ENCODE peak calls at places on chromosomes 11 and 22, in nine cellular contexts. C is heart right ventricle; K is stomach; A is right lobe of liver; J is GM23248; R is tibial nerve; F is CD8-positive, alpha-beta memory T cell; I is ovary; T is astrocyte. Y is an unnamed sample. For H3K36me3 and H3K4me1, the result is how much of the 10 kb centered on the place peaks cover.

GRCh38 chr11:94747136-94748110 is 20.7 kb upstream of the AMOTL1 start:
- DNase-seq in K (no peak), A (no peak), T (no peak), I (no peak), J (peak), F (no peak), C (no peak), R (no peak), Y (no peak)

GRCh38 chr11:28461338-28461737 is 353.1 kb downstream of the METTL15 start:
- DNase-seq in K (no peak), J (peak), I (no peak), T (peak), R (no peak), C (no peak), A (no peak), F (no peak), Y (no peak)

GRCh38 chr11:8744423-8744822 is 61.8 kb downstream of the RPL27A start:
- DNase-seq in I (no peak), F (no peak), C (no peak), K (no peak), J (peak), T (peak), A (no peak), R (no peak), Y (no peak)

GRCh38 chr11:73229321-73230275 is 11.5 kb downstream of the P2RY2 start:
- DNase-seq in A (no peak), R (no peak), I (no peak), F (no peak), K (no peak), J (no peak), C (peak), T (no peak), Y (no peak)

GRCh38 chr11:116981216-116981887 is 116.9 kb downstream of the SIK3 start:
- DNase-seq in K (no peak), F (no peak), J (peak), C (no peak), T (no peak), A (no peak), I (no peak), R (no peak), Y (no peak)

GRCh38 chr11:70471254-70471653 is 72.9 kb downstream of the CTTN start:
- DNase-seq in R (no peak), J (peak), T (no peak), I (peak), C (no peak), F (no peak), A (no peak), K (no peak), Y (no peak)

GRCh38 chr11:93100211-93100610 is 97.6 kb downstream of the SLC36A4 start:
- DNase-seq in K (no peak), J (peak), T (peak), R (no peak), C (no peak), A (no peak), F (no peak), I (no peak), Y (no peak)

GRCh38 chr22:44204937-44205712 is 24.4 kb downstream of the PARVG start:
- DNase-seq in J (no peak), C (no peak), A (no peak), R (no peak), K (no peak), F (no peak), I (no peak), T (no peak), Y (no peak)

GRCh38 chr11:86636275-86636674 is 36.1 kb downstream of the ME3 start:
- DNase-seq in R (no peak), J (peak), A (no peak), I (no peak), C (no peak), K (no peak), F (no peak), T (no peak), Y (no peak)

GRCh38 chr11:40269865-40270264 is 1189.6 kb downstream of the LRRC4C start:
- DNase-seq in J (no peak), R (no peak), T (no peak), A (no peak), C (no peak), F (no peak), I (no peak), K (no peak), Y (no peak)

GRCh38 chr11:32919338-32919737 is 26.7 kb downstream of the QSER1 start:
- DNase-seq in J (no peak), T (no peak), R (no peak), K (no peak), I (no peak), F (no peak), C (no peak), A (no peak), Y (no peak)

GRCh38 chr11:125494601-125494986 is 1.5 kb downstream of the FEZ1 start:
- DNase-seq in F (no peak), J (no peak), C (no peak), A (no peak), T (no peak), K (no peak), I (no peak), R (no peak), Y (no peak)

GRCh38 chr11:115657586-115657985 is 153.4 kb upstream of the CADM1 start:
- DNase-seq in A (no peak), R (no peak), T (peak), F (no peak), C (no peak), I (no peak), K (no peak), J (no peak), Y (no peak)

GRCh38 chr11:65471410-65471762 is 27.5 kb upstream of the MALAT1 start:
- DNase-seq in R (no peak), I (peak), A (no peak), J (peak), K (peak), F (no peak), C (peak), T (peak), Y (no peak)

GRCh38 chr22:23068832-23069385 is 1.4 kb upstream of the GNAZ start:
- DNase-seq in T (no peak), A (peak), F (no peak), K (no peak), J (no peak), C (no peak), I (peak), R (peak), Y (no peak)

GRCh38 chr11:6319879-6320410 is 356 bp downstream of the CAVIN3 start:
- DNase-seq in C (peak), J (peak), T (peak), A (peak), F (no peak), I (peak), K (peak), R (peak), Y (no peak)

GRCh38 chr11:16226245-16226644 is 130.1 kb downstream of the SOX6 start:
- DNase-seq in T (peak), J (no peak), A (peak), F (no peak), I (no peak), R (no peak), C (peak), K (peak), Y (no peak)

GRCh38 chr11:134466035-134466908 is 54.2 kb upstream of the B3GAT1 start:
- DNase-seq in K (peak), F (no peak), I (no peak), A (no peak), T (no peak), C (no peak), R (no peak), J (no peak), Y (no peak)

GRCh38 chr11:69013009-69013951 is at the start of gene MRGPRF:
- DNase-seq in J (peak), T (peak), K (peak), R (peak), F (no peak), A (peak), C (peak), I (peak), Y (no peak)

GRCh38 chr11:66263785-66264184 is 4.7 kb upstream of the RAB1B start:
- DNase-seq in A (no peak), I (no peak), R (no peak), C (no peak), J (no peak), K (no peak), F (no peak), T (no peak), Y (no peak)

GRCh38 chr11:130197386-130198035 is 37.9 kb downstream of the ST14 start:
- DNase-seq in T (peak), C (no peak), K (no peak), R (no peak), I (no peak), A (no peak), J (peak), F (no peak), Y (no peak)

GRCh38 chr11:73040046-73040445 is 102.1 kb downstream of the FCHSD2 start:
- DNase-seq in I (no peak), R (no peak), K (no peak), A (no peak), J (no peak), T (no peak), F (no peak), C (no peak), Y (no peak)

GRCh38 chr11:59611570-59612565 is 3.7 kb downstream of the OSBP start:
- DNase-seq in K (peak), A (peak), C (no peak), I (no peak), R (no peak), J (peak), T (peak), F (no peak), Y (no peak)

GRCh38 chr11:16785520-16786128 is 47.2 kb downstream of the C11orf58 start:
- DNase-seq in I (peak), R (peak), F (peak), T (peak), J (peak), A (peak), C (peak), K (peak), Y (no peak)

GRCh38 chr11:6328321-6328720 is 8.0 kb upstream of the CAVIN3 start:
- DNase-seq in F (no peak), K (no peak), J (peak), R (no peak), C (no peak), T (peak), I (no peak), A (no peak), Y (no peak)

GRCh38 chr11:86230196-86230813 is 14.2 kb upstream of the EED start:
- DNase-seq in F (no peak), J (peak), K (no peak), T (no peak), R (no peak), A (no peak), C (no peak), I (no peak), Y (no peak)

GRCh38 chr11:113188433-113188834 is 125.9 kb upstream of the TTC12 start:
- DNase-seq in I (no peak), T (no peak), F (no peak), A (no peak), K (no peak), J (no peak), C (no peak), R (no peak), Y (no peak)
- H3K27ac ChIP-seq in I (no peak), T (no peak), F (no peak), A (no peak), K (no peak), J (no peak), C (no peak), R (no peak), Y (no peak)

GRCh38 chr22:30969532-30970355 is 679 bp downstream of the TUG1 start:
- DNase-seq in I (no peak), F (no peak), A (peak), J (peak), C (peak), R (no peak), K (peak), T (peak), Y (peak)
- H3K36me3 ChIP-seq in I (under half), F (under half), A (under half), J (under half), C (half or more), R (under half), K (under half), T (under half), Y (under half)

DNA sequence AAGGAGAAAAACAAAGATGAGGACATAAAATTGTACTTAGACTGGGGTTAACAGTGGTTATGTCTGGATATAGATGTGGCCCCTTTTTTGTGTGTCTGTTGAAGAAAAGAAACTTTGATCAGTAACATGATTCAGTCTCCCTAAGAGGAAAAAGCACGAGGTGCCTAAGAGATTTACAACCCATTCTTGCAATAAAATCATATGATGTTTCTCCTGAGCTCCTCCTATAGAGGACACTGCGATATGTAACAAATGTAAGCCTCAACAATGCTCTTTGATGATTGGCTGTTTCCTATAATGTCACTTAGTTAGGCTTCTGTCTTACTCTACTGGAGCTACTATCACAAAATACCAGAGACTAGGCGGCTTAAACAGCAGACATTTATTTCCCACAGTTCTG is 77.9 kb downstream of the FBXO7 start:
- DNase-seq in F (no peak), A (no peak), J (no peak), I (no peak), C (no peak), K (no peak), R (no peak), T (no peak), Y (no peak)
- H3K4me1 ChIP-seq in F (under half), A (under half), J (under half), I (under half), C (under half), K (under half), R (under half), T (under half), Y (under half)

GRCh38 chr22:35970601-35971417 is 57.8 kb downstream of the RBFOX2 start:
- DNase-seq in C (no peak), A (no peak), T (no peak), R (no peak), F (no peak), I (no peak), J (no peak), K (no peak), Y (no peak)
- H3K27ac ChIP-seq in C (peak), A (no peak), T (peak), R (peak), F (no peak), I (peak), J (peak), K (peak), Y (no peak)

DNA sequence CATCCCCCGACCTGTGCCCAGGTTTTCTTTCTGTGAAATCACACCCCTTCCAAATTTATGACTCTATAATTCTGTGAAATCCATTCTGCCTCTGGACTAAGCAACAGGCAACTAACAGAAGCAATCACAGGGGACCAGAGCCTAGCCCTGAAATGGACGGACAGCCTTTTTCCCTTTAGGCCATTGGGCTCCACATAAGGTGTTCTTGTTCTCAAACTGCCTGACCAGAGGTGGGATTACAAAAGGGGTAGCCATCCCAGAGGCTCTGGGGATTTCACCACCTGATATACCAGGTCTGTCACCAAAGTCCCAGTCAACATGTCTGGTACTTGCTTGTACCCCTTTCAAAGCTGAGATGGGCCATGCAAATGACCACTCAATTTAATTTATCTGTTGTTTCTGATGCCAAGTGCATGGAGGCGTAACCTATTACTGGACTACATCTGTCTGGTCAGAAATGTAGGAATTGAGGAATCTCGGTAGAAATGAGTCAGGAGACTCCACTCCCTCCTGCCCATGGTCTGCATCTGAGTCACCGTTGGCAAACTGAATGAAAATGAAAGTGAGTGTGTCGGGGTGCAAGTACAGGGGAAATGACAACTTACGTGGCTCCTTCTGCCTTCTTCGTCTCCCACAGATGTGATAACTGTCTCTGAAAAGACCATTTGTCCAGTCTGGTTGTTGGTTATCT is 10.2 kb downstream of the DKK3 start:
- DNase-seq in T (peak), K (no peak), I (no peak), J (peak), A (no peak), F (no peak), C (no peak), R (no peak), Y (no peak)
- H3K36me3 ChIP-seq in T (under half), K (under half), I (under half), J (under half), A (under half), F (under half), C (half or more), R (under half), Y (under half)

GRCh38 chr11:83004855-83005556 is 66.7 kb downstream of the RAB30 start:
- DNase-seq in C (no peak), T (peak), A (no peak), R (no peak), K (no peak), F (no peak), J (no peak), I (no peak), Y (no peak)
- H3K4me1 ChIP-seq in C (under half), T (under half), A (under half), R (under half), K (under half), F (under half), J (under half), I (under half), Y (under half)

GRCh38 chr11:12125609-12126149 is 15.3 kb downstream of the MICAL2 start:
- DNase-seq in K (no peak), R (no peak), I (no peak), C (no peak), A (no peak), T (no peak), F (no peak), J (peak), Y (no peak)
- H3K27ac ChIP-seq in K (no peak), R (no peak), I (no peak), C (no peak), A (no peak), T (peak), F (peak), J (peak), Y (no peak)

GRCh38 chr22:38750638-38751037 is 5.2 kb downstream of the SUN2 start:
- DNase-seq in F (no peak), I (no peak), J (no peak), T (no peak), K (no peak), C (no peak), R (no peak), A (no peak), Y (no peak)

GRCh38 chr22:38751066-38751421 is 4.8 kb downstream of the SUN2 start:
- DNase-seq in F (no peak), T (no peak), A (no peak), R (no peak), C (no peak), J (no peak), I (no peak), K (no peak), Y (no peak)

GRCh38 chr22:38748487-38749136 is 7.2 kb downstream of the SUN2 start:
- DNase-seq in J (no peak), I (no peak), F (no peak), T (no peak), C (no peak), K (no peak), R (no peak), A (no peak), Y (no peak)

GRCh38 chr22:38751422-38752346 is 4.1 kb downstream of the SUN2 start:
- DNase-seq in J (no peak), K (peak), T (no peak), F (peak), R (no peak), C (no peak), A (no peak), I (no peak), Y (peak)

GRCh38 chr22:38750104-38750503 is 5.7 kb downstream of the SUN2 start:
- DNase-seq in I (no peak), R (no peak), A (no peak), C (no peak), F (no peak), J (no peak), K (no peak), T (no peak), Y (no peak)
- H3K36me3 ChIP-seq in I (under half), R (half or more), A (half or more), C (half or more), F (half or more), J (under half), K (half or more), T (under half), Y (half or more)

GRCh38 chr22:32337015-32337414 is 20.7 kb upstream of the RFPL3 start:
- DNase-seq in K (peak), R (no peak), J (no peak), I (no peak), A (no peak), C (no peak), T (no peak), F (no peak), Y (no peak)

GRCh38 chr22:32340437-32340836 is 17.2 kb upstream of the RFPL3 start:
- DNase-seq in F (no peak), C (no peak), K (peak), J (no peak), A (no peak), R (no peak), I (no peak), T (no peak), Y (no peak)

GRCh38 chr22:32339190-32340012 is 18.3 kb upstream of the RFPL3 start:
- DNase-seq in A (no peak), J (no peak), C (no peak), T (no peak), K (peak), I (no peak), F (no peak), R (no peak), Y (no peak)

GRCh38 chr22:32341122-32341740 is 16.4 kb upstream of the RFPL3 start:
- DNase-seq in A (no peak), T (peak), I (no peak), C (no peak), K (peak), J (no peak), F (no peak), R (no peak), Y (no peak)

GRCh38 chr22:32338757-32339156 is 18.9 kb upstream of the RFPL3 start:
- DNase-seq in J (no peak), R (no peak), F (no peak), C (no peak), I (no peak), A (no peak), T (no peak), K (no peak), Y (no peak)
- H3K4me1 ChIP-seq in J (under half), R (under half), F (under half), C (under half), I (under half), A (under half), T (under half), K (under half), Y (under half)